ENCODE peak calls at places on chromosome 13, in four cellular contexts. P is adrenal gland, Z is transverse colon, A is progenitor cell of endocrine pancreas. K is an unnamed sample.

GRCh38 chr13:50229935-50230334 is 214.7 kb downstream of the KCNRG start:
- DNase-seq in P (no peak), Z (no peak), A (no peak), K (no peak)

GRCh38 chr13:44312898-44313551 is 60.6 kb upstream of the SERP2 start:
- DNase-seq in P (no peak), Z (no peak), A (no peak), K (no peak)

GRCh38 chr13:100063333-100063732 is 25.6 kb upstream of the PCCA start:
- DNase-seq in P (no peak), Z (no peak), A (no peak), K (no peak)

GRCh38 chr13:24286624-24287023 is 22.8 kb upstream of the C1QTNF9 start:
- DNase-seq in P (no peak), Z (no peak), A (no peak), K (no peak)

GRCh38 chr13:40167327-40167726 is 499.1 kb downstream of the FOXO1 start:
- DNase-seq in P (no peak), Z (no peak), A (no peak), K (no peak)

GRCh38 chr13:85520445-85520844 is 278.8 kb downstream of the SLITRK6 start:
- DNase-seq in P (no peak), Z (no peak), A (no peak), K (no peak)

GRCh38 chr13:48978942-48979601 is 3.4 kb downstream of the FNDC3A start:
- DNase-seq in P (no peak), Z (no peak), A (no peak), K (no peak)

GRCh38 chr13:100544866-100545683 is 43.5 kb downstream of the GGACT start:
- DNase-seq in P (no peak), Z (no peak), A (no peak), K (no peak)

GRCh38 chr13:50463662-50464061 is 379.8 kb downstream of the DLEU7 start:
- DNase-seq in P (no peak), Z (no peak), A (no peak), K (no peak)

GRCh38 chr13:40779049-40779448 is 8.1 kb upstream of the MRPS31 start:
- DNase-seq in P (no peak), Z (no peak), A (no peak), K (no peak)

GRCh38 chr13:58598241-58598640 is 966.7 kb downstream of the PCDH17 start:
- DNase-seq in P (no peak), Z (no peak), A (no peak), K (no peak)

GRCh38 chr13:72296246-72296645 is 429.2 kb upstream of the DACH1 start:
- DNase-seq in P (no peak), Z (no peak), A (no peak), K (no peak)

GRCh38 chr13:24627090-24627714 is 53.0 kb upstream of the ATP12A start:
- DNase-seq in P (no peak), Z (no peak), A (peak), K (no peak)

GRCh38 chr13:28753208-28753892 is 34.6 kb upstream of the SLC46A3 start:
- DNase-seq in P (peak), Z (peak), A (no peak), K (no peak)

GRCh38 chr13:89784161-89784809 is 1563.2 kb upstream of the MIR17HG start:
- DNase-seq in P (no peak), Z (no peak), A (no peak), K (no peak)

GRCh38 chr13:42328672-42329071 is 56.7 kb downstream of the AKAP11 start:
- DNase-seq in P (no peak), Z (no peak), A (no peak), K (no peak)

GRCh38 chr13:44317752-44318550 is 55.7 kb upstream of the SERP2 start:
- DNase-seq in P (no peak), Z (no peak), A (no peak), K (no peak)

GRCh38 chr13:43664700-43665191 is 122.0 kb downstream of the ENOX1 start:
- DNase-seq in P (no peak), Z (peak), A (no peak), K (no peak)

GRCh38 chr13:102309110-102309509 is 92.7 kb downstream of the FGF14 start:
- DNase-seq in P (no peak), Z (no peak), A (no peak), K (no peak)

GRCh38 chr13:34594507-34594906 is 347.6 kb upstream of the NBEA start:
- DNase-seq in P (no peak), Z (no peak), A (no peak), K (no peak)

GRCh38 chr13:93776936-93777335 is 550.3 kb downstream of the GPC6 start:
- DNase-seq in P (no peak), Z (no peak), A (no peak), K (no peak)

GRCh38 chr13:32314968-32315254 is 252 bp downstream of the ZAR1L start:
- DNase-seq in P (peak), Z (peak), A (no peak), K (no peak)

GRCh38 chr13:80336335-80336734 is 4.6 kb downstream of the SPRY2 start:
- DNase-seq in P (no peak), Z (no peak), A (no peak), K (no peak)

GRCh38 chr13:77180011-77180410 is 146.9 kb downstream of the MYCBP2 start:
- DNase-seq in P (no peak), Z (no peak), A (no peak), K (no peak)

GRCh38 chr13:112760931-112761330 is 71.1 kb downstream of the ATP11A start:
- DNase-seq in P (no peak), Z (no peak), A (no peak), K (no peak)

GRCh38 chr13:112764028-112764427 is 74.2 kb downstream of the ATP11A start:
- DNase-seq in P (no peak), Z (no peak), A (no peak), K (no peak)

GRCh38 chr13:112760440-112760839 is 70.6 kb downstream of the ATP11A start:
- DNase-seq in P (no peak), Z (no peak), A (no peak), K (no peak)

GRCh38 chr13:112762690-112763080 is 72.8 kb downstream of the ATP11A start:
- DNase-seq in P (no peak), Z (no peak), A (no peak), K (no peak)

DNA sequence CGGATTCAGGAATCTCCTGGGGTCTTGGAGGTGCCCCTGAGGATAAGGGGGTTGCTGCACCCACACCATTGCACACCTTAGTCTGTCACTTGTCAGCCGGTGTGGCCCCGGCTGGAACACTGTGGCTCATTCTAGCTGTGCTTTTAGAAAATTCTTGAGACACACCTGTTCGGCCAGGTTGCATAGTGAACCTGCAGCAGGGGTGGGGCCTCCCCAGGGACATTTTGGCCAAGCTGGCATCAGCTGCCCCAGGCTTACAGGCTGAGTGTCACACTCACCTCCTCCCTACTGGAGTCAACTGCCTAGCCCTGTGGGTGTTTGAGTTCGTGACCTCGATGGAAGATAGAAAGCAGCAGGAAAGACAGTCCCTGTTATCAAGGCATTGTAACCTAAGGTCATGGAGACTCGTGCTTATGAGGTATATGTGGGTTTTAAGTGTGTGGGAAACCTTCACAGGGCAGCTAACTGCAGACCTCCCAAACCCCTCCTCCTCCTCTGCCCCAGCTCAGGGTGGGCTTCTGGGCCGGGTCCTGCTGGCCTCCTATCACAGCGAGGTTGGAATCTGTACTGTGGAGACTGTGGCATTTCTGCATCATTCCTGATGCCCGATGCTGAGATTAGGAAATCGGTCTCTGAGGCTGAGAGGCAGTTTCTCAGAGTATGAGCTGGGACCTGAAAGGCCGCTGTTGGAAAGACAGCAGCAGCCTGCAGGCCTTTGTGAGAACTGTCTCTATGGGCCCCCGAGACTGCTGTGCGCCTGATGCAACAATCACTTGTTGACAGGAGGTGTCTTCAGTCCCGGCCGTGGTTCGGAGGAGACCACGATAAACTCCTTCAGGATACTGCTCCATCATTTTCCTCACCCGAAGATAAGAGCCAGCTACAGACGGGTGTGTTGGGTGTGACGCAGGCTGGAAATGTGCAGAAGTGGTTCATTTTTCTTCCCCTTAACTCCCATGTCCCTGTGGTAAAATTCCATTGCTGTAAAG is 72.2 kb downstream of the ATP11A start:
- DNase-seq in P (no peak), Z (no peak), A (no peak), K (no peak)
- TF ChIP-seq CTCF in P (no peak), Z (no peak), A (no peak), K (no peak)

GRCh38 chr13:36819811-36820140 is 754 bp downstream of the RFXAP start:
- DNase-seq in P (no peak), Z (no peak), A (no peak), K (no peak)

GRCh38 chr13:36818483-36819063 is 449 bp upstream of the RFXAP start:
- DNase-seq in P (no peak), Z (no peak), A (no peak), K (no peak)

GRCh38 chr13:36820222-36820621 is 1.2 kb downstream of the RFXAP start:
- DNase-seq in P (no peak), Z (no peak), A (no peak), K (no peak)

GRCh38 chr13:36817996-36818395 is 1.0 kb upstream of the RFXAP start:
- DNase-seq in P (no peak), Z (no peak), A (no peak), K (no peak)

GRCh38 chr13:36819064-36819810 is at the start of gene RFXAP:
- DNase-seq in P (peak), Z (peak), A (peak), K (peak)
- TF ChIP-seq CTCF in P (peak), Z (peak), A (no peak), K (no peak)

GRCh38 chr13:95745289-95745688 is 68.3 kb downstream of the DNAJC3 start:
- DNase-seq in P (no peak), Z (no peak), A (no peak), K (no peak)

GRCh38 chr13:95749545-95749944 is 72.6 kb downstream of the DNAJC3 start:
- DNase-seq in P (no peak), Z (no peak), A (no peak), K (no peak)

GRCh38 chr13:95743192-95743591 is 66.3 kb downstream of the DNAJC3 start:
- DNase-seq in P (no peak), Z (no peak), A (no peak), K (no peak)

GRCh38 chr13:95741584-95742563 is 64.9 kb downstream of the DNAJC3 start:
- DNase-seq in P (no peak), Z (no peak), A (no peak), K (no peak)

DNA sequence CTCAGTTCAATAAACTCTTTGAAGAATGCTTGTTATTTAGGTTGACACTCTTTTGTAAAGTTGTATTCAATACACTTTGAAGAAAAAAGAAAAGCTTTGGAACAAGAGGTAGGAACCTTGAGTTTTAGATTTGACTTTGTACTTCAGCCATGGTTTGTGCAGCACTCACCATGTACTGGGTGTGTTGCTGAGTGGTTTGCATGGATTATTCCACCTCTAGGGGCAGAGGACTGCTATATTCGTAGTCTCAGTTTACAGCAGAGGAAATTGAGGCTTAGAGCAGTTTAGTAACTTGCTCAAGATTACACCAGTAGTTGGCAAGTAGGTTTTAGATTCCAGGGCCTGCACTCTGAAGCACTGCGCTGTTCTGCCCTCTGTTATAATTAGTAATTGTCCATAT is 68.8 kb downstream of the DNAJC3 start:
- DNase-seq in P (no peak), Z (no peak), A (no peak), K (no peak)
- TF ChIP-seq CTCF in P (no peak), Z (no peak), A (peak), K (no peak)

GRCh38 chr13:107095876-107096275 is 527.9 kb upstream of the ARGLU1 start:
- DNase-seq in P (no peak), Z (no peak), A (no peak), K (no peak)

GRCh38 chr13:107104631-107105030 is 536.7 kb upstream of the ARGLU1 start:
- DNase-seq in P (no peak), Z (no peak), A (no peak), K (no peak)

GRCh38 chr13:107099661-107100060 is 531.7 kb upstream of the ARGLU1 start:
- DNase-seq in P (no peak), Z (no peak), A (no peak), K (no peak)
- TF ChIP-seq CTCF in P (no peak), Z (no peak), A (no peak), K (no peak)

DNA sequence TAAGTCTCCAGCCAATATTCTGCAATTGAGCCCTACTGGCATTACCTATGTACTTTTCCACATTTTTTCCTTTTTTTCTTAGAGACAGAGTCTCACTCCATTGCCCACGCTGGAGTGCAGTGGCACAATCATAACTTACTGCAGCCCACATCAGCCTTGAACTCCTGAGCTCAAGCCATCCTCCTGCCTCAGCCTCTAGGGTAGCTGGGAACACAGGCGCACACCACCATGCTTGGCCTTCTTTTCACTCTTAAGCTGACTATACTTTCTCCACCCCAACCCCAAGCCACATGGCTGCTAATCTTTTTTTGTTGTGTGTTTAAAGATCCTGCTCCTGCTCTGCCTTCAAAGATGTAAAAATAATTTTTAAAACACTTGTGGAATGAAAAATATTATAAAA is 1.6 kb upstream of the LATS2 start:
- DNase-seq in P (no peak), Z (no peak), A (no peak), K (no peak)
- TF ChIP-seq CTCF in P (no peak), Z (no peak), A (no peak), K (no peak)

GRCh38 chr13:110643768-110644421 is 28.6 kb downstream of the NAXD start:
- DNase-seq in P (no peak), Z (no peak), A (no peak), K (peak)

GRCh38 chr13:110646442-110647364 is 31.4 kb downstream of the NAXD start:
- DNase-seq in P (no peak), Z (no peak), A (no peak), K (peak)

GRCh38 chr13:110643324-110643723 is 28.0 kb downstream of the NAXD start:
- DNase-seq in P (no peak), Z (no peak), A (no peak), K (peak)

GRCh38 chr13:110645750-110646149 is 30.4 kb downstream of the NAXD start:
- DNase-seq in P (no peak), Z (no peak), A (no peak), K (no peak)

DNA sequence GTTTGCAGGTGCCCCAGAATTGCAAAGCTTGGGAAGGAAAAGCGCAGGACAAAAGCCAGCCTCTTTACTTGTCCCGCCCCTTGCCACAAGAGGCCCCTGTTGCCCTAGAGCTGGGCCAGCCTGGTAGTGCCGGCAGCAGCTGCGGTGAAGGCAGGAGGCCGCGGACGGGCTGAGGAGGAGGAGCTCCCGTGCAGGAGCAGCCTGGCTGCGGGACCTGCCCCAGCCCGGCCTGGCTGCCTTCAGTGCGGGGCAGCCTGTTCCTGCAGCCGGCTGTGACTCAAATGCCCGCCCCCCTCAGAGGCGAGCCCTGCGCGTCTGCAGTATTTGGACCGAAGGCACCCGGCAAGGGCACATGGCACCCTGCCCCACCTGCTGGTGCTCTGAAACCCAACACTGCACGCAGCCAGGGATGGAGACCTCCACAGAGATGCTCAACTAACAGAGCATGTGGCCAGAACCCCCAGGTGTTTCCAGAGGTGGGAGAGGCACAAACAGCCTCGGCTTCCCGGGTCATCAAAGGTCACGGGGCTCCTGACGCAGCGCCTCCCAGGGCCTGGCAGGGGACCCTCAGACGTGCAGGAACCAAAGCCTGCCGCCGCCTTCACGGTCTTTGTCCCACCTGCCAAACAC is 29.7 kb downstream of the NAXD start:
- DNase-seq in P (peak), Z (peak), A (peak), K (no peak)
- TF ChIP-seq CTCF in P (peak), Z (peak), A (peak), K (no peak)

GRCh38 chr13:113816248-113816924 is 47.5 kb downstream of the GAS6 start:
- DNase-seq in P (no peak), Z (no peak), A (no peak), K (no peak)
- TF ChIP-seq CTCF in P (no peak), Z (no peak), A (no peak), K (no peak)

DNA sequence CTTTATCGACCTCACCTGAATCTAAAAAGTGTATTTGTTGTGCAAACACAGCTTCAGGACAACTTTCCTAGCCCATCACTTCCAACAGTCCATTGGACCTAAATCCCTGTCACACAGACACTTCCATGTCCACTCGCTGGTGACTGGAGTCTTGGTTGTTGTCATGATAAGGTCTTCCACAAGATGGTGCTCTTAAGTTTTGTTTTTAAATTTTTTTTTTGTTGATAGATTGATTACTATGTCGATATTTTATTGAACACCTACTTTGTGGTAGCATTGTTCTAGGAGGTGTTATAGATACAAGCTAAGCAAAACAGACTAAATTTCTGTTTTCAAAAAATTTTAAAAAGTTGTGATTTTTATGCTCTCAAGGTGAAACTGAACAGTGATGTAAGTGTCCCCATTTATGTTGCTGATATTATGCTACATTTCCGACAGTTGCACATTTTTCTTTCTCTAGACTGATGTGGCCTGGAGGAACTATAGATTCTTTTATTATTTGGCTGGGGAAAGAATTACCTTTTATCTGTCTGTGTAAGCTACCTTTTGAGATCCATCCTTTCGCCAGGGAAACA is 8.1 kb upstream of the ERICH6B start:
- DNase-seq in P (no peak), Z (no peak), A (no peak), K (no peak)
- TF ChIP-seq CTCF in P (peak), Z (peak), A (peak), K (peak)

DNA sequence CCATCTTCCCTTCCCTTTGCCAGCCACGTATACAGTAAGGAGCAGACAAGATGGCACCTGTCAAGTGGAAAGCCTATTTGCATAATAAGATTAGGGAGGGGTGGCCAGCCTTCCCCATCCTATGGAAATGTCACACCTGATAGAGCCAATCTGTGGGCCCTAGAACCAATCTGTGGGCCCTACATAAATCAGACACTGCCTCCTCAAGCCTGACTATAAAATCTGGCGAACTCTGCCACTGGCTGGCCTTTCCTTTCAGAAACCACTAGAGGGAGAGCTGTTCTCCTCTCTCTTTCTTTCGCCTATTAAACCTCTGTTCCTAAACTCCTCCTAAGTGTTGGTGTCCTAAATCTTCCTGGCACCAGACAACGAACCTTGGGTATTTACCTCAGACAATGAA is 231.5 kb upstream of the KLHL1 start:
- DNase-seq in P (peak), Z (no peak), A (no peak), K (no peak)
- TF ChIP-seq CTCF in P (peak), Z (peak), A (peak), K (no peak)

GRCh38 chr13:75800545-75800944 is 164.4 kb downstream of the LMO7 start:
- DNase-seq in P (no peak), Z (no peak), A (no peak), K (no peak)
- TF ChIP-seq CTCF in P (no peak), Z (no peak), A (no peak), K (no peak)